ENCODE peak calls at places on chromosomes 12 and 14, in five cellular contexts. Z is H9, V is left colon, Y is T-cell, X is H54. P is an unnamed sample.

GRCh38 chr12:100123316-100124095 is 19.2 kb downstream of the BLTP3B start:
- DNase-seq in Y (no peak), X (no peak), V (no peak), Z (no peak), P (no peak)

GRCh38 chr12:57715786-57716185 is 21.9 kb downstream of the OS9 start:
- DNase-seq in Y (no peak), X (no peak), Z (no peak), V (no peak), P (no peak)

GRCh38 chr14:73753043-73753886 is 39.1 kb upstream of the PNMA1 start:
- DNase-seq in X (no peak), Y (peak; percentile 45), V (peak; percentile 91), Z (peak; percentile 27), P (peak; percentile 49)

GRCh38 chr12:131096681-131097181 is 143.0 kb downstream of the ADGRD1 start:
- DNase-seq in Z (peak; percentile 17), X (no peak), V (peak; percentile 16), Y (no peak), P (peak; percentile 52)

GRCh38 chr14:24761141-24761540 is 127.2 kb upstream of the GZMB start:
- DNase-seq in Y (no peak), V (no peak), X (no peak), Z (no peak), P (no peak)

GRCh38 chr12:5794156-5794555 is 150.9 kb downstream of the ANO2 start:
- DNase-seq in V (no peak), Z (no peak), X (no peak), Y (no peak), P (no peak)

GRCh38 chr12:51864701-51865469 is 16.4 kb upstream of the FIGNL2 start:
- DNase-seq in Z (peak; percentile 51), Y (no peak), V (no peak), X (no peak), P (no peak)

GRCh38 chr12:58502236-58502635 is 418.1 kb downstream of the LRIG3 start:
- DNase-seq in X (no peak), Y (no peak), V (no peak), Z (no peak), P (no peak)

GRCh38 chr14:54568821-54569591 is 2.1 kb downstream of the SAMD4A start:
- DNase-seq in V (peak; percentile 47), X (no peak), Y (no peak), Z (no peak), P (no peak)

GRCh38 chr12:27583981-27584380 is 60.0 kb downstream of the PPFIBP1 start:
- DNase-seq in Y (no peak), X (no peak), Z (no peak), V (no peak), P (no peak)

GRCh38 chr14:70926187-70926830 is 19.1 kb downstream of the PCNX1 start:
- DNase-seq in X (no peak), Z (no peak), Y (peak; percentile 18), V (no peak), P (peak; percentile 34)

GRCh38 chr14:55803506-55804197 is 223.6 kb downstream of the KTN1 start:
- DNase-seq in Y (no peak), V (no peak), X (no peak), Z (no peak), P (no peak)

GRCh38 chr12:110135012-110135411 is 10.9 kb downstream of the IFT81 start:
- DNase-seq in Y (no peak), X (no peak), Z (no peak), V (no peak), P (no peak)

GRCh38 chr12:124306686-124307555 is 12.0 kb downstream of the RFLNA start:
- DNase-seq in X (no peak), V (no peak), Z (no peak), Y (no peak), P (no peak)

GRCh38 chr14:93707475-93707874 is 80.8 kb downstream of the PRIMA1 start:
- DNase-seq in Y (no peak), V (no peak), Z (no peak), X (no peak), P (no peak)

GRCh38 chr14:96592591-96593388 is 90.6 kb downstream of the PAPOLA start:
- DNase-seq in X (no peak), Y (peak; percentile 48), Z (no peak), V (no peak), P (peak; percentile 75)

GRCh38 chr14:76181546-76181945 is 29.8 kb downstream of the GPATCH2L start:
- DNase-seq in Y (no peak), Z (no peak), V (no peak), X (no peak), P (no peak)

GRCh38 chr12:1811281-1811947 is 9.0 kb upstream of the LRTM2 start:
- DNase-seq in Z (no peak), Y (no peak), V (no peak), X (no peak), P (no peak)

GRCh38 chr12:74441872-74442271 is 95.8 kb upstream of the ATXN7L3B start:
- DNase-seq in X (no peak), V (no peak), Y (no peak), Z (peak; percentile 37), P (no peak)

GRCh38 chr14:82642425-82642824 is 1108.8 kb upstream of the SEL1L start:
- DNase-seq in X (peak; percentile 1), V (peak; percentile 24), Y (no peak), Z (peak; percentile 88), P (no peak)

GRCh38 chr14:22821193-22822016 is 6.2 kb upstream of the SLC7A7 start:
- DNase-seq in V (no peak), Y (no peak), X (no peak), Z (no peak), P (no peak)

GRCh38 chr12:96501139-96501741 is 11.9 kb downstream of the CFAP54 start:
- DNase-seq in Z (peak; percentile 45), Y (no peak), X (peak; percentile 69), V (peak; percentile 51), P (no peak)

GRCh38 chr12:65339161-65339560 is 60.7 kb downstream of the MSRB3 start:
- DNase-seq in Y (no peak), X (no peak), V (no peak), Z (no peak), P (no peak)

GRCh38 chr12:51752490-51752889 is 96.0 kb downstream of the FIGNL2 start:
- DNase-seq in Z (no peak), Y (no peak), V (peak; percentile 44), X (peak; percentile 60), P (no peak)

GRCh38 chr12:96710127-96710745 is 196.8 kb upstream of the NEDD1 start:
- DNase-seq in Y (no peak), Z (peak; percentile 72), X (no peak), V (no peak), P (no peak)

GRCh38 chr14:37027188-37027824 is 145.1 kb downstream of the SLC25A21 start:
- DNase-seq in X (no peak), V (no peak), Z (no peak), Y (no peak), P (no peak)

P was measured in naive thymus-derived CD8-positive, alpha-beta T cell.